ENCODE peak calls at places on chromosomes 13 and 19, in five cellular contexts. F is memory B cell; H is stimulated activated CD8-positive, alpha-beta memory T cell treated with anti-CD3 and anti-CD28 coated beads, Interleukin-15, amount 100 ng/mL, for 4 hours; N is HuH-7; E is Peyer's patch. J is an unnamed sample.

GRCh38 chr19:49553451-49554271 is 25.9 kb downstream of the RCN3 start:
- DNase-seq in F (no peak), H (peak; percentile 64), N (peak; percentile 58), E (no peak), J (no peak)

GRCh38 chr13:92900455-92900854 is 326.2 kb upstream of the GPC6 start:
- DNase-seq in F (no peak), H (no peak), N (no peak), E (no peak), J (no peak)

GRCh38 chr13:89748716-89749115 is 1598.8 kb upstream of the MIR17HG start:
- DNase-seq in F (no peak), H (no peak), N (no peak), E (no peak), J (no peak)

GRCh38 chr13:66532146-66532545 is 698.0 kb downstream of the PCDH9 start:
- DNase-seq in F (no peak), H (no peak), N (no peak), E (no peak), J (no peak)

GRCh38 chr13:61727714-61728275 is 312.1 kb upstream of the PCDH20 start:
- DNase-seq in F (no peak), H (no peak), N (no peak), E (no peak), J (peak; percentile 50)

GRCh38 chr13:79481685-79482052 is 714 bp downstream of the NDFIP2 start:
- DNase-seq in F (no peak), H (peak; percentile 73), N (peak; percentile 1), E (peak; percentile 16), J (no peak)

GRCh38 chr13:111468037-111468959 is 147.9 kb downstream of the TEX29 start:
- DNase-seq in F (no peak), H (no peak), N (no peak), E (no peak), J (no peak)

GRCh38 chr19:35559781-35560180 is 3.7 kb downstream of the ATP4A start:
- DNase-seq in F (no peak), H (no peak), N (no peak), E (no peak), J (no peak)

GRCh38 chr19:33040994-33041827 is 23.5 kb downstream of the RHPN2 start:
- DNase-seq in F (no peak), H (no peak), N (peak; percentile 95), E (no peak), J (no peak)

GRCh38 chr13:105814219-105814901 is 721.1 kb downstream of the EFNB2 start:
- DNase-seq in F (no peak), H (no peak), N (no peak), E (no peak), J (no peak)